ENCODE peak calls at places on chromosomes 13 and 19, in ten cellular contexts. E is GM06990; U is thoracic aorta; I is AG20443; V is GM23248; H is CD8-positive, alpha-beta memory T cell; C is transverse colon; D is right lobe of liver; G is tibial nerve; M is effector memory CD4-positive, alpha-beta T cell. B is an unnamed sample.

GRCh38 chr13:50081106-50081898 is 66.1 kb downstream of the KCNRG start:
- DNase-seq in E (peak), U (no peak), I (peak), V (peak), H (peak), C (peak), D (peak), G (no peak), M (peak), B (no peak)

GRCh38 chr13:94382960-94383359 is 96.5 kb downstream of the DCT start:
- DNase-seq in E (no peak), U (no peak), I (no peak), V (no peak), H (no peak), C (no peak), D (no peak), G (no peak), M (no peak), B (no peak)

GRCh38 chr13:85314686-85315085 is 484.5 kb downstream of the SLITRK6 start:
- DNase-seq in E (no peak), U (no peak), I (no peak), V (no peak), H (no peak), C (no peak), D (no peak), G (no peak), M (no peak), B (no peak)

GRCh38 chr19:6378036-6378435 is 2.3 kb upstream of the PSPN start:
- DNase-seq in E (no peak), U (no peak), I (peak), V (peak), H (no peak), C (no peak), D (no peak), G (no peak), M (no peak), B (no peak)

GRCh38 chr19:1855040-1855827 is 7.0 kb upstream of the REXO1 start:
- DNase-seq in E (peak), U (no peak), I (peak), V (peak), H (peak), C (peak), D (peak), G (peak), M (peak), B (peak)

GRCh38 chr13:78662467-78662866 is 3.5 kb upstream of the OBI1 start:
- DNase-seq in E (no peak), U (no peak), I (no peak), V (no peak), H (no peak), C (no peak), D (no peak), G (no peak), M (no peak), B (no peak)

GRCh38 chr13:29573190-29573589 is 22.3 kb downstream of the SLC7A1 start:
- DNase-seq in E (no peak), U (no peak), I (peak), V (peak), H (no peak), C (peak), D (no peak), G (no peak), M (no peak), B (no peak)

GRCh38 chr13:26837997-26838396 is 77.4 kb upstream of the GPR12 start:
- DNase-seq in E (no peak), U (no peak), I (no peak), V (no peak), H (no peak), C (no peak), D (no peak), G (no peak), M (no peak), B (peak)

GRCh38 chr13:59441596-59442280 is 722.0 kb downstream of the DIAPH3 start:
- DNase-seq in E (no peak), U (no peak), I (no peak), V (no peak), H (no peak), C (no peak), D (no peak), G (no peak), M (no peak), B (no peak)

GRCh38 chr13:69793803-69794453 is 313.7 kb upstream of the ATXN8OS start:
- DNase-seq in E (no peak), U (no peak), I (no peak), V (no peak), H (no peak), C (no peak), D (no peak), G (no peak), M (no peak), B (no peak)

GRCh38 chr13:30730526-30730925 is 4.8 kb upstream of the ALOX5AP start:
- DNase-seq in E (no peak), U (no peak), I (no peak), V (no peak), H (no peak), C (no peak), D (no peak), G (no peak), M (no peak), B (no peak)

GRCh38 chr19:29372461-29372860 is 153.3 kb upstream of the VSTM2B start:
- DNase-seq in E (no peak), U (no peak), I (peak), V (no peak), H (no peak), C (no peak), D (no peak), G (no peak), M (no peak), B (peak)

GRCh38 chr19:57068921-57069697 is 50.7 kb upstream of the USP29 start:
- DNase-seq in E (no peak), U (no peak), I (no peak), V (no peak), H (no peak), C (no peak), D (peak), G (no peak), M (no peak), B (no peak)

GRCh38 chr19:55563261-55563690 is 17.4 kb downstream of the ZNF579 start:
- DNase-seq in E (no peak), U (no peak), I (peak), V (peak), H (no peak), C (peak), D (no peak), G (no peak), M (no peak), B (no peak)

GRCh38 chr19:55352746-55353145 is 1.8 kb downstream of the COX6B2 start:
- DNase-seq in E (no peak), U (no peak), I (no peak), V (no peak), H (no peak), C (no peak), D (no peak), G (no peak), M (no peak), B (no peak)

GRCh38 chr13:78185700-78186099 is 267.1 kb upstream of the EDNRB start:
- DNase-seq in E (no peak), U (no peak), I (no peak), V (no peak), H (no peak), C (no peak), D (no peak), G (no peak), M (no peak), B (no peak)

GRCh38 chr13:27978301-27978968 is 9.3 kb upstream of the CDX2 start:
- DNase-seq in E (no peak), U (no peak), I (no peak), V (no peak), H (no peak), C (peak), D (no peak), G (no peak), M (no peak), B (no peak)

GRCh38 chr13:52862358-52863206 is 14.1 kb upstream of the PCDH8 start:
- DNase-seq in E (no peak), U (no peak), I (no peak), V (peak), H (no peak), C (peak), D (no peak), G (no peak), M (no peak), B (no peak)

GRCh38 chr19:15291089-15291488 is 41.2 kb downstream of the BRD4 start:
- DNase-seq in E (no peak), U (no peak), I (no peak), V (peak), H (no peak), C (no peak), D (no peak), G (no peak), M (no peak), B (no peak)

GRCh38 chr13:43245374-43245964 is 222.1 kb downstream of the DNAJC15 start:
- DNase-seq in E (no peak), U (no peak), I (peak), V (peak), H (no peak), C (no peak), D (no peak), G (no peak), M (no peak), B (no peak)

GRCh38 chr19:31897292-31897691 is 448.1 kb upstream of the ZNF507 start:
- DNase-seq in E (no peak), U (no peak), I (no peak), V (no peak), H (no peak), C (no peak), D (no peak), G (no peak), M (no peak), B (no peak)

GRCh38 chr13:99686944-99687382 is 185.7 kb downstream of the TM9SF2 start:
- DNase-seq in E (no peak), U (no peak), I (no peak), V (no peak), H (no peak), C (peak), D (no peak), G (no peak), M (no peak), B (no peak)

GRCh38 chr19:39144487-39145071 is 19.0 kb downstream of the PAK4 start:
- DNase-seq in E (no peak), U (no peak), I (no peak), V (no peak), H (no peak), C (no peak), D (no peak), G (no peak), M (no peak), B (no peak)

GRCh38 chr19:43936219-43936618 is 1.1 kb upstream of the ZNF45 start:
- DNase-seq in E (no peak), U (no peak), I (no peak), V (no peak), H (no peak), C (no peak), D (no peak), G (no peak), M (no peak), B (no peak)